ENCODE peak calls at places on chromosome 21, in eight cellular contexts. One of them, this sample, is unnamed.

GRCh38 chr21:31482460-31482859 is 138.4 kb upstream of the TIAM1 start:
- DNase-seq in nephron progenitor cell: no peak
- DNase-seq in posterior cingulate gyrus: peak; percentile 30
- DNase-seq in stimulated activated CD8-positive, alpha-beta memory T cell treated with anti-CD3 and anti-CD28 coated beads, Interleukin-12 subunit alpha, Interleukin-12 subunit beta, amount 100 ng/mL, for 1 hour: no peak
- DNase-seq in ELR: no peak
- DNase-seq in RWPE1: no peak
- DNase-seq in activated naive CD4-positive, alpha-beta T cell treated with Interleukin-2 at 50 U/mL for 16 hours: no peak
- DNase-seq in skeletal muscle cell: no peak
- DNase-seq in this sample: no peak

GRCh38 chr21:29738730-29739129 is 201.1 kb downstream of the GRIK1 start:
- DNase-seq in nephron progenitor cell: no peak
- DNase-seq in posterior cingulate gyrus: no peak
- DNase-seq in stimulated activated CD8-positive, alpha-beta memory T cell treated with anti-CD3 and anti-CD28 coated beads, Interleukin-12 subunit alpha, Interleukin-12 subunit beta, amount 100 ng/mL, for 1 hour: no peak
- DNase-seq in ELR: no peak
- DNase-seq in RWPE1: no peak
- DNase-seq in activated naive CD4-positive, alpha-beta T cell treated with Interleukin-2 at 50 U/mL for 16 hours: no peak
- DNase-seq in skeletal muscle cell: no peak
- DNase-seq in this sample: no peak

GRCh38 chr21:46600978-46601377 is 3.9 kb downstream of the S100B start:
- DNase-seq in nephron progenitor cell: no peak
- DNase-seq in posterior cingulate gyrus: no peak
- DNase-seq in stimulated activated CD8-positive, alpha-beta memory T cell treated with anti-CD3 and anti-CD28 coated beads, Interleukin-12 subunit alpha, Interleukin-12 subunit beta, amount 100 ng/mL, for 1 hour: no peak
- DNase-seq in ELR: no peak
- DNase-seq in RWPE1: no peak
- DNase-seq in activated naive CD4-positive, alpha-beta T cell treated with Interleukin-2 at 50 U/mL for 16 hours: no peak
- DNase-seq in skeletal muscle cell: no peak
- DNase-seq in this sample: no peak

GRCh38 chr21:33761104-33762036 is 119.1 kb downstream of the ITSN1 start:
- DNase-seq in nephron progenitor cell: no peak
- DNase-seq in posterior cingulate gyrus: no peak
- DNase-seq in stimulated activated CD8-positive, alpha-beta memory T cell treated with anti-CD3 and anti-CD28 coated beads, Interleukin-12 subunit alpha, Interleukin-12 subunit beta, amount 100 ng/mL, for 1 hour: no peak
- DNase-seq in ELR: peak; percentile 97
- DNase-seq in RWPE1: peak; percentile 78
- DNase-seq in activated naive CD4-positive, alpha-beta T cell treated with Interleukin-2 at 50 U/mL for 16 hours: no peak
- DNase-seq in skeletal muscle cell: peak; percentile 97
- DNase-seq in this sample: no peak

GRCh38 chr21:41928621-41929220 is 25.1 kb downstream of the C2CD2 start:
- DNase-seq in nephron progenitor cell: no peak
- DNase-seq in posterior cingulate gyrus: no peak
- DNase-seq in stimulated activated CD8-positive, alpha-beta memory T cell treated with anti-CD3 and anti-CD28 coated beads, Interleukin-12 subunit alpha, Interleukin-12 subunit beta, amount 100 ng/mL, for 1 hour: no peak
- DNase-seq in ELR: no peak
- DNase-seq in RWPE1: no peak
- DNase-seq in activated naive CD4-positive, alpha-beta T cell treated with Interleukin-2 at 50 U/mL for 16 hours: no peak
- DNase-seq in skeletal muscle cell: no peak
- DNase-seq in this sample: no peak

GRCh38 chr21:17613242-17613676 is 558 bp upstream of the BTG3 start:
- DNase-seq in nephron progenitor cell: no peak
- DNase-seq in posterior cingulate gyrus: peak; percentile 80
- DNase-seq in stimulated activated CD8-positive, alpha-beta memory T cell treated with anti-CD3 and anti-CD28 coated beads, Interleukin-12 subunit alpha, Interleukin-12 subunit beta, amount 100 ng/mL, for 1 hour: no peak
- DNase-seq in ELR: peak; percentile 15
- DNase-seq in RWPE1: no peak
- DNase-seq in activated naive CD4-positive, alpha-beta T cell treated with Interleukin-2 at 50 U/mL for 16 hours: peak; percentile 5
- DNase-seq in skeletal muscle cell: no peak
- DNase-seq in this sample: peak; percentile 66

GRCh38 chr21:40254540-40255455 is 387.6 kb downstream of the PCP4 start:
- DNase-seq in nephron progenitor cell: no peak
- DNase-seq in posterior cingulate gyrus: peak; percentile 87
- DNase-seq in stimulated activated CD8-positive, alpha-beta memory T cell treated with anti-CD3 and anti-CD28 coated beads, Interleukin-12 subunit alpha, Interleukin-12 subunit beta, amount 100 ng/mL, for 1 hour: no peak
- DNase-seq in ELR: peak; percentile 1
- DNase-seq in RWPE1: peak; percentile 69
- DNase-seq in activated naive CD4-positive, alpha-beta T cell treated with Interleukin-2 at 50 U/mL for 16 hours: no peak
- DNase-seq in skeletal muscle cell: peak; percentile 19
- DNase-seq in this sample: no peak

GRCh38 chr21:43187715-43188114 is 18.9 kb downstream of the CRYAA start:
- DNase-seq in nephron progenitor cell: no peak
- DNase-seq in posterior cingulate gyrus: no peak
- DNase-seq in stimulated activated CD8-positive, alpha-beta memory T cell treated with anti-CD3 and anti-CD28 coated beads, Interleukin-12 subunit alpha, Interleukin-12 subunit beta, amount 100 ng/mL, for 1 hour: no peak
- DNase-seq in ELR: no peak
- DNase-seq in RWPE1: no peak
- DNase-seq in activated naive CD4-positive, alpha-beta T cell treated with Interleukin-2 at 50 U/mL for 16 hours: no peak
- DNase-seq in skeletal muscle cell: no peak
- DNase-seq in this sample: no peak

GRCh38 chr21:46457801-46458314 is 833 bp upstream of the DIP2A start:
- DNase-seq in nephron progenitor cell: peak; percentile 64
- DNase-seq in posterior cingulate gyrus: peak; percentile 87
- DNase-seq in stimulated activated CD8-positive, alpha-beta memory T cell treated with anti-CD3 and anti-CD28 coated beads, Interleukin-12 subunit alpha, Interleukin-12 subunit beta, amount 100 ng/mL, for 1 hour: no peak
- DNase-seq in ELR: peak; percentile 66
- DNase-seq in RWPE1: peak; percentile 41
- DNase-seq in activated naive CD4-positive, alpha-beta T cell treated with Interleukin-2 at 50 U/mL for 16 hours: no peak
- DNase-seq in skeletal muscle cell: peak; percentile 8
- DNase-seq in this sample: peak; percentile 81

GRCh38 chr21:44704636-44705001 is 6.8 kb downstream of the TSPEAR start:
- DNase-seq in nephron progenitor cell: no peak
- DNase-seq in posterior cingulate gyrus: peak; percentile 69
- DNase-seq in stimulated activated CD8-positive, alpha-beta memory T cell treated with anti-CD3 and anti-CD28 coated beads, Interleukin-12 subunit alpha, Interleukin-12 subunit beta, amount 100 ng/mL, for 1 hour: no peak
- DNase-seq in ELR: no peak
- DNase-seq in RWPE1: no peak
- DNase-seq in activated naive CD4-positive, alpha-beta T cell treated with Interleukin-2 at 50 U/mL for 16 hours: no peak
- DNase-seq in skeletal muscle cell: no peak
- DNase-seq in this sample: no peak

GRCh38 chr21:26167593-26167992 is 3.0 kb downstream of the APP start:
- DNase-seq in nephron progenitor cell: no peak
- DNase-seq in posterior cingulate gyrus: no peak
- DNase-seq in stimulated activated CD8-positive, alpha-beta memory T cell treated with anti-CD3 and anti-CD28 coated beads, Interleukin-12 subunit alpha, Interleukin-12 subunit beta, amount 100 ng/mL, for 1 hour: no peak
- DNase-seq in ELR: no peak
- DNase-seq in RWPE1: no peak
- DNase-seq in activated naive CD4-positive, alpha-beta T cell treated with Interleukin-2 at 50 U/mL for 16 hours: no peak
- DNase-seq in skeletal muscle cell: no peak
- DNase-seq in this sample: no peak

GRCh38 chr21:33850401-33850800 is 65.2 kb downstream of the ATP5PO start:
- DNase-seq in nephron progenitor cell: no peak
- DNase-seq in posterior cingulate gyrus: peak; percentile 55
- DNase-seq in stimulated activated CD8-positive, alpha-beta memory T cell treated with anti-CD3 and anti-CD28 coated beads, Interleukin-12 subunit alpha, Interleukin-12 subunit beta, amount 100 ng/mL, for 1 hour: no peak
- DNase-seq in ELR: no peak
- DNase-seq in RWPE1: no peak
- DNase-seq in activated naive CD4-positive, alpha-beta T cell treated with Interleukin-2 at 50 U/mL for 16 hours: no peak
- DNase-seq in skeletal muscle cell: no peak
- DNase-seq in this sample: no peak

GRCh38 chr21:44658913-44659595 is 1.3 kb downstream of the KRTAP12-3 start:
- DNase-seq in nephron progenitor cell: no peak
- DNase-seq in posterior cingulate gyrus: no peak
- DNase-seq in stimulated activated CD8-positive, alpha-beta memory T cell treated with anti-CD3 and anti-CD28 coated beads, Interleukin-12 subunit alpha, Interleukin-12 subunit beta, amount 100 ng/mL, for 1 hour: no peak
- DNase-seq in ELR: no peak
- DNase-seq in RWPE1: no peak
- DNase-seq in activated naive CD4-positive, alpha-beta T cell treated with Interleukin-2 at 50 U/mL for 16 hours: no peak
- DNase-seq in skeletal muscle cell: no peak
- DNase-seq in this sample: no peak

GRCh38 chr21:28148400-28149064 is 844.1 kb downstream of the LTN1 start:
- DNase-seq in nephron progenitor cell: no peak
- DNase-seq in posterior cingulate gyrus: no peak
- DNase-seq in stimulated activated CD8-positive, alpha-beta memory T cell treated with anti-CD3 and anti-CD28 coated beads, Interleukin-12 subunit alpha, Interleukin-12 subunit beta, amount 100 ng/mL, for 1 hour: no peak
- DNase-seq in ELR: no peak
- DNase-seq in RWPE1: no peak
- DNase-seq in activated naive CD4-positive, alpha-beta T cell treated with Interleukin-2 at 50 U/mL for 16 hours: no peak
- DNase-seq in skeletal muscle cell: no peak
- DNase-seq in this sample: no peak

GRCh38 chr21:28608646-28609045 is 384.0 kb downstream of the LTN1 start:
- DNase-seq in nephron progenitor cell: no peak
- DNase-seq in posterior cingulate gyrus: no peak
- DNase-seq in stimulated activated CD8-positive, alpha-beta memory T cell treated with anti-CD3 and anti-CD28 coated beads, Interleukin-12 subunit alpha, Interleukin-12 subunit beta, amount 100 ng/mL, for 1 hour: no peak
- DNase-seq in ELR: no peak
- DNase-seq in RWPE1: no peak
- DNase-seq in activated naive CD4-positive, alpha-beta T cell treated with Interleukin-2 at 50 U/mL for 16 hours: no peak
- DNase-seq in skeletal muscle cell: no peak
- DNase-seq in this sample: no peak

GRCh38 chr21:17461582-17461981 is 51.3 kb upstream of the CXADR start:
- DNase-seq in nephron progenitor cell: no peak
- DNase-seq in posterior cingulate gyrus: no peak
- DNase-seq in stimulated activated CD8-positive, alpha-beta memory T cell treated with anti-CD3 and anti-CD28 coated beads, Interleukin-12 subunit alpha, Interleukin-12 subunit beta, amount 100 ng/mL, for 1 hour: no peak
- DNase-seq in ELR: peak; percentile 37
- DNase-seq in RWPE1: no peak
- DNase-seq in activated naive CD4-positive, alpha-beta T cell treated with Interleukin-2 at 50 U/mL for 16 hours: no peak
- DNase-seq in skeletal muscle cell: no peak
- DNase-seq in this sample: no peak

GRCh38 chr21:46118871-46119564 is 21.1 kb downstream of the COL6A2 start:
- DNase-seq in nephron progenitor cell: peak; percentile 2
- DNase-seq in posterior cingulate gyrus: peak; percentile 68
- DNase-seq in stimulated activated CD8-positive, alpha-beta memory T cell treated with anti-CD3 and anti-CD28 coated beads, Interleukin-12 subunit alpha, Interleukin-12 subunit beta, amount 100 ng/mL, for 1 hour: no peak
- DNase-seq in ELR: no peak
- DNase-seq in RWPE1: no peak
- DNase-seq in activated naive CD4-positive, alpha-beta T cell treated with Interleukin-2 at 50 U/mL for 16 hours: no peak
- DNase-seq in skeletal muscle cell: no peak
- DNase-seq in this sample: peak; percentile 50

GRCh38 chr21:42081138-42081537 is 10.0 kb downstream of the UMODL1 start:
- DNase-seq in nephron progenitor cell: peak; percentile 23
- DNase-seq in posterior cingulate gyrus: no peak
- DNase-seq in stimulated activated CD8-positive, alpha-beta memory T cell treated with anti-CD3 and anti-CD28 coated beads, Interleukin-12 subunit alpha, Interleukin-12 subunit beta, amount 100 ng/mL, for 1 hour: no peak
- DNase-seq in ELR: no peak
- DNase-seq in RWPE1: no peak
- DNase-seq in activated naive CD4-positive, alpha-beta T cell treated with Interleukin-2 at 50 U/mL for 16 hours: no peak
- DNase-seq in skeletal muscle cell: no peak
- DNase-seq in this sample: peak; percentile 13

GRCh38 chr21:43306911-43307676 is 119.8 kb downstream of the SIK1 start:
- DNase-seq in nephron progenitor cell: no peak
- DNase-seq in posterior cingulate gyrus: peak; percentile 65
- DNase-seq in stimulated activated CD8-positive, alpha-beta memory T cell treated with anti-CD3 and anti-CD28 coated beads, Interleukin-12 subunit alpha, Interleukin-12 subunit beta, amount 100 ng/mL, for 1 hour: no peak
- DNase-seq in ELR: peak; percentile 87
- DNase-seq in RWPE1: peak; percentile 89
- DNase-seq in activated naive CD4-positive, alpha-beta T cell treated with Interleukin-2 at 50 U/mL for 16 hours: no peak
- DNase-seq in skeletal muscle cell: no peak
- DNase-seq in this sample: peak; percentile 40

GRCh38 chr21:34029724-34030528 is 43.5 kb upstream of the MRPS6 start:
- DNase-seq in nephron progenitor cell: peak; percentile 46
- DNase-seq in posterior cingulate gyrus: no peak
- DNase-seq in stimulated activated CD8-positive, alpha-beta memory T cell treated with anti-CD3 and anti-CD28 coated beads, Interleukin-12 subunit alpha, Interleukin-12 subunit beta, amount 100 ng/mL, for 1 hour: no peak
- DNase-seq in ELR: peak; percentile 88
- DNase-seq in RWPE1: peak; percentile 65
- DNase-seq in activated naive CD4-positive, alpha-beta T cell treated with Interleukin-2 at 50 U/mL for 16 hours: peak; percentile 61
- DNase-seq in skeletal muscle cell: peak; percentile 61
- DNase-seq in this sample: no peak

GRCh38 chr21:34630536-34631143 is 15.7 kb upstream of the RCAN1 start:
- DNase-seq in nephron progenitor cell: peak; percentile 25
- DNase-seq in posterior cingulate gyrus: no peak
- DNase-seq in stimulated activated CD8-positive, alpha-beta memory T cell treated with anti-CD3 and anti-CD28 coated beads, Interleukin-12 subunit alpha, Interleukin-12 subunit beta, amount 100 ng/mL, for 1 hour: no peak
- DNase-seq in ELR: peak; percentile 64
- DNase-seq in RWPE1: peak; percentile 60
- DNase-seq in activated naive CD4-positive, alpha-beta T cell treated with Interleukin-2 at 50 U/mL for 16 hours: peak; percentile 11
- DNase-seq in skeletal muscle cell: no peak
- DNase-seq in this sample: no peak

GRCh38 chr21:41709166-41709565 is 57.7 kb downstream of the RIPK4 start:
- DNase-seq in nephron progenitor cell: no peak
- DNase-seq in posterior cingulate gyrus: no peak
- DNase-seq in stimulated activated CD8-positive, alpha-beta memory T cell treated with anti-CD3 and anti-CD28 coated beads, Interleukin-12 subunit alpha, Interleukin-12 subunit beta, amount 100 ng/mL, for 1 hour: no peak
- DNase-seq in ELR: no peak
- DNase-seq in RWPE1: no peak
- DNase-seq in activated naive CD4-positive, alpha-beta T cell treated with Interleukin-2 at 50 U/mL for 16 hours: no peak
- DNase-seq in skeletal muscle cell: no peak
- DNase-seq in this sample: no peak

GRCh38 chr21:41387824-41388223 is 26.0 kb downstream of the MX2 start:
- DNase-seq in nephron progenitor cell: no peak
- DNase-seq in posterior cingulate gyrus: no peak
- DNase-seq in stimulated activated CD8-positive, alpha-beta memory T cell treated with anti-CD3 and anti-CD28 coated beads, Interleukin-12 subunit alpha, Interleukin-12 subunit beta, amount 100 ng/mL, for 1 hour: no peak
- DNase-seq in ELR: no peak
- DNase-seq in RWPE1: no peak
- DNase-seq in activated naive CD4-positive, alpha-beta T cell treated with Interleukin-2 at 50 U/mL for 16 hours: no peak
- DNase-seq in skeletal muscle cell: no peak
- DNase-seq in this sample: no peak

GRCh38 chr21:38319781-38320180 is 63.0 kb downstream of the KCNJ15 start:
- DNase-seq in nephron progenitor cell: no peak
- DNase-seq in posterior cingulate gyrus: no peak
- DNase-seq in stimulated activated CD8-positive, alpha-beta memory T cell treated with anti-CD3 and anti-CD28 coated beads, Interleukin-12 subunit alpha, Interleukin-12 subunit beta, amount 100 ng/mL, for 1 hour: no peak
- DNase-seq in ELR: peak; percentile 71
- DNase-seq in RWPE1: no peak
- DNase-seq in activated naive CD4-positive, alpha-beta T cell treated with Interleukin-2 at 50 U/mL for 16 hours: no peak
- DNase-seq in skeletal muscle cell: no peak
- DNase-seq in this sample: no peak